ENCODE peak calls at places on chromosomes 7 and 10, in six cellular contexts. J is renal cortical epithelial cell; H is stimulated activated CD8-positive, alpha-beta memory T cell treated with anti-CD3 and anti-CD28 coated beads, Interleukin-12 subunit alpha, Interleukin-12 subunit beta, amount 100 ng/mL, for 4 hours; B is substantia nigra; I is type B pancreatic cell; Q is SJSA1. S is an unnamed sample.

GRCh38 chr10:67785098-67785497 is 52.9 kb downstream of the DNAJC12 start:
- DNase-seq in J (no peak), H (no peak), B (no peak), I (no peak), Q (no peak), S (peak)

GRCh38 chr10:59536576-59537014 is 173.1 kb downstream of the SLC16A9 start:
- DNase-seq in J (no peak), H (no peak), B (no peak), I (no peak), Q (no peak), S (no peak)

GRCh38 chr10:85976267-85976793 is 390.3 kb downstream of the GRID1 start:
- DNase-seq in J (no peak), H (no peak), B (no peak), I (peak), Q (no peak), S (no peak)

GRCh38 chr10:62817120-62817762 is 1.1 kb upstream of the EGR2 start:
- DNase-seq in J (no peak), H (peak), B (peak), I (no peak), Q (peak), S (no peak)

GRCh38 chr7:137009404-137009803 is 141.0 kb downstream of the CHRM2 start:
- DNase-seq in J (no peak), H (no peak), B (no peak), I (no peak), Q (no peak), S (no peak)

GRCh38 chr10:37754538-37755323 is 102.7 kb downstream of the ZNF248 start:
- DNase-seq in J (no peak), H (no peak), B (no peak), I (no peak), Q (peak), S (no peak)

GRCh38 chr10:100020883-100021248 is 11.1 kb upstream of the DNMBP start:
- DNase-seq in J (no peak), H (no peak), B (no peak), I (no peak), Q (no peak), S (no peak)

GRCh38 chr7:116786791-116787443 is 75.5 kb upstream of the CAPZA2 start:
- DNase-seq in J (peak), H (no peak), B (no peak), I (no peak), Q (peak), S (no peak)

S was measured in CD4-positive, alpha-beta memory T cell.